ENCODE peak calls at places on chromosomes 7 and 10, in seven cellular contexts. K is CD4-positive, alpha-beta memory T cell; E is lower lobe of right lung; W is uterus; Z is aorta; B is neural progenitor cell; P is ascending aorta. M is an unnamed sample. For H3K4me1, the result is how much of the 10 kb centered on the place peaks cover.

GRCh38 chr10:97321032-97321806 is 2.1 kb downstream of the FRAT1 start:
- DNase-seq in E (peak), Z (peak), K (no peak), B (peak), P (peak), W (no peak), M (peak)

GRCh38 chr7:44961844-44962482 is 16.9 kb downstream of the MYO1G start:
- DNase-seq in B (no peak), P (no peak), W (no peak), K (no peak), Z (peak), E (no peak), M (peak)

GRCh38 chr10:13006037-13006436 is 4.5 kb upstream of the CCDC3 start:
- DNase-seq in P (no peak), B (no peak), E (no peak), K (no peak), Z (no peak), W (no peak), M (no peak)

GRCh38 chr10:77939561-77940001 is 13.0 kb upstream of the DLG5 start:
- DNase-seq in W (peak), E (no peak), K (no peak), P (no peak), Z (no peak), B (peak), M (peak)

GRCh38 chr10:77202857-77203256 is 434.8 kb downstream of the KCNMA1 start:
- DNase-seq in K (no peak), E (no peak), B (no peak), P (no peak), Z (no peak), W (no peak), M (no peak)

GRCh38 chr7:20713792-20714191 is 72.9 kb downstream of the SP8 start:
- DNase-seq in K (no peak), P (no peak), B (peak), Z (no peak), E (no peak), W (no peak), M (no peak)

GRCh38 chr7:116384936-116385635 is 114.5 kb upstream of the CAV2 start:
- DNase-seq in K (no peak), B (no peak), P (no peak), E (no peak), W (no peak), Z (no peak), M (no peak)

GRCh38 chr7:28818996-28819395 is 139.1 kb downstream of the TRIL start:
- DNase-seq in E (no peak), W (no peak), B (no peak), P (no peak), Z (no peak), K (no peak), M (no peak)

GRCh38 chr7:4168041-4168440 is 514.1 kb upstream of the FOXK1 start:
- DNase-seq in E (no peak), B (no peak), W (no peak), Z (no peak), P (no peak), K (no peak), M (peak)

GRCh38 chr7:142745783-142746182 is 3.5 kb upstream of the PRSS1 start:
- DNase-seq in Z (no peak), K (no peak), E (no peak), P (no peak), B (no peak), W (no peak), M (no peak)

GRCh38 chr7:593324-594115 is 73.9 kb upstream of the PDGFA start:
- DNase-seq in E (no peak), W (no peak), P (no peak), Z (no peak), K (no peak), B (no peak), M (no peak)

GRCh38 chr10:78513330-78513729 is 479.7 kb downstream of the RPS24 start:
- DNase-seq in W (no peak), P (no peak), B (no peak), Z (no peak), E (no peak), K (no peak), M (no peak)

GRCh38 chr10:16520900-16521299 is 779 bp downstream of the C1QL3 start:
- DNase-seq in B (peak), P (peak), W (no peak), Z (peak), K (peak), E (no peak), M (peak)

GRCh38 chr7:18357691-18358090 is 137.9 kb upstream of the HDAC9 start:
- DNase-seq in W (no peak), B (peak), Z (no peak), P (no peak), E (no peak), K (no peak), M (no peak)

GRCh38 chr10:102801496-102801895 is 35.7 kb downstream of the CYP17A1 start:
- DNase-seq in W (no peak), Z (no peak), K (no peak), E (no peak), P (no peak), B (no peak), M (no peak)

GRCh38 chr10:109647627-109648026 is 275.7 kb downstream of the XPNPEP1 start:
- DNase-seq in K (no peak), W (no peak), B (no peak), P (no peak), Z (no peak), E (no peak), M (no peak)

GRCh38 chr10:20207700-20208099 is 391.5 kb downstream of the PLXDC2 start:
- DNase-seq in K (no peak), E (no peak), W (no peak), P (no peak), B (no peak), Z (no peak), M (no peak)

GRCh38 chr10:118800920-118801319 is 46.1 kb upstream of the CACUL1 start:
- DNase-seq in Z (no peak), K (peak), P (no peak), E (no peak), W (peak), B (no peak), M (no peak)

GRCh38 chr10:53314856-53315255 is 542.3 kb upstream of the MBL2 start:
- DNase-seq in P (no peak), B (no peak), Z (no peak), E (no peak), W (no peak), K (no peak), M (no peak)

GRCh38 chr10:86070278-86070677 is 296.3 kb downstream of the GRID1 start:
- DNase-seq in W (no peak), Z (no peak), E (no peak), P (no peak), B (no peak), K (no peak), M (no peak)

GRCh38 chr7:3201306-3201705 is 99.7 kb upstream of the SDK1 start:
- DNase-seq in Z (no peak), P (no peak), K (no peak), E (no peak), W (no peak), B (no peak), M (no peak)

GRCh38 chr10:49618861-49619260 is 5.0 kb downstream of the CHAT start:
- DNase-seq in B (no peak), Z (no peak), K (no peak), W (no peak), P (no peak), E (no peak), M (no peak)

DNA sequence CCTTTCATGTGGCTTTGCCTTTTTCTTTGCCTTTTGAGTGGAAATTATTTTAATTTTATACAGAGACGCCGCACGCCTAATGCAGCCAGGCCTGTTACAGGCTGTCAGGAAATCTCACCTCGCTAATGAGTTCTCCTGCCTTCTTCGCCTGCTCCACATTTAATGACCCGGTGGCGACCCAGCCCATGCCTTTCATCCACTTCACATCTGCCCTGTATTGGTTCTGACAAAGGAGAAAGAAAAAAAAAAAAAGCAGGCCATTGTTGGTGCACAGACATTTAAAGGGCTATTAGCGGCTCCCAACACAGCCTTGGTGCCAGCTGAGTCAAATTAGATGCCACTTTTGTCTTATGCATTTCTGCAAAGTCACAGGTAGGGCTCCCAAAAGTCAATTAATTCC is 43.4 kb downstream of the NRAP start:
- DNase-seq in Z (no peak), E (no peak), B (peak), K (no peak), W (no peak), P (no peak), M (no peak)
- H3K27ac ChIP-seq in Z (no peak), E (no peak), B (no peak), K (no peak), W (no peak), P (no peak), M (no peak)

GRCh38 chr10:22617516-22617915 is 96.9 kb downstream of the PIP4K2A start:
- DNase-seq in K (no peak), W (no peak), E (no peak), B (no peak), P (no peak), Z (no peak), M (no peak)
- H3K4me1 ChIP-seq in K (half or more), W (under half), E (half or more), B (under half), P (under half), Z (under half), M (under half)

GRCh38 chr10:34904191-34904590 is 89.1 kb upstream of the PARD3 start:
- DNase-seq in P (no peak), B (no peak), K (no peak), E (no peak), W (no peak), Z (no peak), M (no peak)

GRCh38 chr10:34908472-34908871 is 93.4 kb upstream of the PARD3 start:
- DNase-seq in K (no peak), B (no peak), Z (no peak), E (no peak), W (peak), P (no peak), M (no peak)

GRCh38 chr10:34905200-34905927 is 90.3 kb upstream of the PARD3 start:
- DNase-seq in P (no peak), Z (no peak), K (no peak), W (no peak), E (no peak), B (peak), M (no peak)

GRCh38 chr10:34906021-34906965 is 91.2 kb upstream of the PARD3 start:
- DNase-seq in Z (no peak), K (no peak), B (peak), E (peak), W (no peak), P (no peak), M (no peak)

DNA sequence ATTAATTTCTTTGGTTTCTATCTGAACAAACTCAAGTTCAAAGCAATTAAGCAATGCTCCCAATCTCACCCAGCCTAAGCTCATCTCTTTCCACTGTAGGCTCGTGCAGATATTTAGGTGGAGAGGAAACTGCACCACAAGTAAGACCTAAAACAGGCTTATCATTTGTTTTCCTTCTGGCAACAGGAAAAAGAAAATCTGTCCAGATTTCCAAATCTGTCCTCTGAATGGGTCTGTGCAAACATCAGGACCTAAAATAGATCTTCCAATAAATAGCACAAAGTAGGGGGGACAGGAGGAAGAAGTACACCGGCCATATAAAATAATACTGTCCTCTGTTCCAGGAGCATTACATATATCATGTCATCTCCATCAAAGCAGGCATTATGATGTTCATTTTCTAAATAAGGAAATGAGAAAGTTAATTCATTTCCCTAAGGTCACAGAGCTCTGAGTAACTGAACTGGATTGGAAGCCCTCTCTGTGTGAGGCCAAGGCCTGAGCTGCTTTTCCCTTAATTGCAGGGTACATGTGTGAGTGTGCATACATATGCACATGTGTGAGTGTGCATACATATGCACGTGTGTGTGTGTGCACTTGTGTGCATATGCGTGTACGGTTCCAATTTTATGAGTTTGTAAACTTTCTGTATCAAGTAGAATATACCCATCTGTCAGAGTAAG is 92.8 kb upstream of the PARD3 start:
- DNase-seq in Z (no peak), P (no peak), E (no peak), W (no peak), K (no peak), B (no peak), M (no peak)
- H3K27ac ChIP-seq in Z (no peak), P (no peak), E (no peak), W (peak), K (no peak), B (no peak), M (no peak)

GRCh38 chr10:87868277-87868676 is 4.9 kb downstream of the PTEN start:
- DNase-seq in E (no peak), P (no peak), Z (no peak), K (no peak), W (no peak), B (no peak), M (no peak)
- H3K4me1 ChIP-seq in E (under half), P (under half), Z (under half), K (half or more), W (under half), B (under half), M (half or more)

GRCh38 chr7:6453737-6454136 is 6.0 kb upstream of the DAGLB start:
- DNase-seq in W (no peak), Z (no peak), K (no peak), E (peak), B (no peak), P (no peak), M (no peak)
- H3K27ac ChIP-seq in W (no peak), Z (no peak), K (no peak), E (no peak), B (no peak), P (no peak), M (no peak)

DNA sequence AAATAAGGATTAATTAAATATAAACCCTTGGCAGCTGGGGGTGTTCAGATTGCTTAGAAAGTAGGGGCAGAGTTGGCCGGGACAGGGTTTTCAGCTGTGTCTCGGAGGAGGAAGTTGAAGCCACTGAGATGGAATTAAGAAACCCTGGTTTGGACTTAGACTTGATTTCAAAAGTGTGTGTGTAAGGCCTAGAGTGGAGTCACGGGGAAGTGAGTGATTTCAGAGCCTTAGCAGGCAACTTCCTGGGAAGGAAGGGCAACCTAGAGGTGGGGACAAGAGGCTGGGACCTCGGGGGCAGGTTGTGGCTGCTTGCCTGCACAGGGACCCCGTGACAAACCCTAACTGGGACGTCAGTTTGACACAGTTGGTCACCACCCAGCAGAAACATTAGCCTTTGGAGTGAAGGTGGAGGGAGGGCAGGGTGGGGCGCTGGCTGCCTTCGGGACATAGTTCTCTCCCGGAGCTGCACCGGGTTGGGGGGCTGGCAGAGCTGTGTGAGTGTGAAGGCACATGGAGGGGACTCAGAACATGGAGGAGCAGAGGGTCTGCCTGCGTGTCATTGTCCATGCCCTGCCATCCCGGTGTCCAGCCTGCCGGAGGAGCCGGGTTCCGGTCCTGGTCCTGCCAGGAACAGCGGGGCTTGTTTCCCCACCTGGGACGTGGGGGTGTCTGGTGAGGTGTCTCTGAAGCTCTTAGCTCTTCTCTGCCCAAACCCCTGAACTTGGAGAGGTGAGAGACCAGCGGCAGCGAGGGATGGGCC is 1.8 kb downstream of the BRI3 start:
- DNase-seq in B (no peak), P (peak), K (no peak), Z (no peak), W (peak), E (peak), M (peak)
- H3K4me1 ChIP-seq in B (under half), P (under half), K (under half), Z (under half), W (under half), E (half or more), M (half or more)

GRCh38 chr7:100567045-100567730 is 6.5 kb downstream of the SAP25 start:
- DNase-seq in W (no peak), P (no peak), Z (no peak), B (no peak), K (no peak), E (no peak), M (no peak)

GRCh38 chr7:100568176-100568935 is 5.3 kb downstream of the SAP25 start:
- DNase-seq in Z (no peak), B (no peak), K (no peak), E (no peak), P (no peak), W (no peak), M (no peak)

GRCh38 chr7:100567751-100568175 is 5.9 kb downstream of the SAP25 start:
- DNase-seq in W (no peak), B (no peak), K (no peak), E (no peak), P (no peak), Z (no peak), M (no peak)

GRCh38 chr7:100570954-100571828 is 2.5 kb downstream of the SAP25 start:
- DNase-seq in P (no peak), B (peak), Z (no peak), W (no peak), E (no peak), K (no peak), M (no peak)

DNA sequence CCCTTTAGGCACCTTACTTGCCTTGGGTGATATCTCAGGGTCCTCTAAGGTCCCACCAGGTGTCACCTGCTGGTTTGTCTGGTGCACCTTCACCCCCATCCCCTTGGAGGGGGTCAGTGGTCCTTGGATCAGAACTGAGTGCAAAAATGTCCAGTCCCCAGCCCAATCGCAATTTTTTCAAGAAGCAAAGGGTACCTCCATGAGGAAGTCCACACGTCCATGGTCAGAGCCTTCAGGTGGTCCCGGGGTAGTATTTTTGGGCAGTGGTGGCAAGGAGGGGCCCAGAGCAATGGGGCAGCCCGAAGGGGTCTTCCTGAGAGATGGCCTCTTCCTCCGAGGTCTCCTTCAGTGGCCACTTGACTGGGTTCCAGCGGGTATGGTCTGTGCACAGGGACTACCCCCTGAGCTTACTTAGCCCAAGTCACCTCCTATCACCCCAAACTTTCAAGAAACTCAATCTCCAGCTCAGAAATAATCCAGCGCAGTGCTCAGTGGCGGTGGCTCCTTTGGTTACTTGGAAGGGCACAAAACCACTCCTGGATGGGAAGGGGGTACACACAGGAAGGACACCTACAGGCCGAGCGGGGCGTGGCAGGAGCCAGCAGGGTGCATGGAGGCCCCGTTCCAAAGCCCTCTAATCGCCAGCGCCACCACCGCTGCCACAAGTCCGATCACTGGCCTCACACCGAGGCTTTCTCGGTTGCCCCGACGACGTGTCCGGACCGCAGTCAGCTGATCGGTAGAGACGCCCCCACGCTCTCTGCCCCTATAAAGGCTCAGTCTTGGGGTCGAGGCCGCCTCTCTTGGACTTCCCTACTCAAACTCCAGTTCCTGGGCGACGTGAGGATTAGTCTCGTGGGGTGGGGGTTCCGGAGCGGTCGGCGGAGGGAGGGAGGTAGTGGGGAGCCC is 4.5 kb downstream of the SAP25 start:
- DNase-seq in Z (peak), P (no peak), W (peak), B (peak), E (peak), K (peak), M (peak)
- H3K27ac ChIP-seq in Z (no peak), P (no peak), W (peak), B (no peak), E (peak), K (peak), M (no peak)

M was measured in left lung.